ENCODE peak calls at places on chromosomes 12 and 14, in nine cellular contexts. K is GM12865; P is ovary; E is fibroblast of lung; D is A549; A is HCT116; H is WERI-Rb-1; U is CD8-positive, alpha-beta memory T cell; Z is heart left ventricle. S is an unnamed sample.

GRCh38 chr12:12543959-12544358 is 18.7 kb downstream of the DUSP16 start:
- DNase-seq in K (no peak), P (no peak), E (no peak), D (no peak), A (no peak), H (no peak), U (no peak), Z (no peak), S (no peak)

GRCh38 chr14:52055215-52055614 is 13.6 kb downstream of the NID2 start:
- DNase-seq in K (no peak), P (no peak), E (peak; percentile 64), D (no peak), A (no peak), H (no peak), U (no peak), Z (no peak), S (peak; percentile 39)

GRCh38 chr12:2049604-2050540 is 2.9 kb upstream of the CACNA1C start:
- DNase-seq in K (no peak), P (no peak), E (no peak), D (no peak), A (no peak), H (no peak), U (no peak), Z (no peak), S (peak; percentile 57)

GRCh38 chr12:107318804-107319535 is 225.6 kb upstream of the CRY1 start:
- DNase-seq in K (no peak), P (no peak), E (peak; percentile 47), D (no peak), A (no peak), H (peak; percentile 41), U (no peak), Z (peak; percentile 29), S (peak; percentile 41)

GRCh38 chr14:34548472-34548981 is 9.0 kb upstream of the EAPP start:
- DNase-seq in K (no peak), P (no peak), E (no peak), D (no peak), A (no peak), H (no peak), U (no peak), Z (no peak), S (no peak)

GRCh38 chr12:27982380-27982779 is 9.8 kb upstream of the PTHLH start:
- DNase-seq in K (no peak), P (no peak), E (no peak), D (no peak), A (no peak), H (no peak), U (no peak), Z (no peak), S (no peak)

GRCh38 chr12:89783321-89784060 is 74.9 kb upstream of the ATP2B1 start:
- DNase-seq in K (peak; percentile 12), P (peak; percentile 14), E (peak; percentile 76), D (no peak), A (no peak), H (peak; percentile 81), U (no peak), Z (peak; percentile 55), S (peak; percentile 78)

GRCh38 chr12:106446429-106447092 is 89.0 kb downstream of the POLR3B start:
- DNase-seq in K (no peak), P (no peak), E (no peak), D (no peak), A (no peak), H (no peak), U (no peak), Z (no peak), S (no peak)

GRCh38 chr12:5206401-5207175 is 162.9 kb downstream of the KCNA5 start:
- DNase-seq in K (no peak), P (no peak), E (no peak), D (no peak), A (no peak), H (no peak), U (no peak), Z (no peak), S (no peak)

GRCh38 chr12:6605425-6606330 is 1.5 kb downstream of the CHD4 start:
- DNase-seq in K (peak; percentile 40), P (no peak), E (no peak), D (peak; percentile 36), A (no peak), H (no peak), U (peak; percentile 60), Z (peak; percentile 39), S (peak; percentile 43)

GRCh38 chr12:6604254-6605029 is 2.7 kb downstream of the CHD4 start:
- DNase-seq in K (no peak), P (no peak), E (no peak), D (no peak), A (no peak), H (no peak), U (no peak), Z (no peak), S (peak; percentile 65)

GRCh38 chr12:6606331-6607131 is 648 bp downstream of the CHD4 start:
- DNase-seq in K (peak; percentile 53), P (peak; percentile 83), E (peak; percentile 34), D (peak; percentile 62), A (no peak), H (peak; percentile 55), U (peak; percentile 73), Z (peak; percentile 89), S (peak; percentile 34)

GRCh38 chr12:6603095-6603567 is 4.0 kb downstream of the CHD4 start:
- DNase-seq in K (no peak), P (no peak), E (peak; percentile 38), D (no peak), A (no peak), H (peak; percentile 90), U (peak; percentile 53), Z (peak; percentile 80), S (peak; percentile 42)

GRCh38 chr12:6602526-6602925 is 4.7 kb downstream of the CHD4 start:
- DNase-seq in K (no peak), P (no peak), E (no peak), D (no peak), A (no peak), H (no peak), U (no peak), Z (no peak), S (no peak)
- H3K4me3 ChIP-seq in K (no peak overlapping the region), P (no peak overlapping the region), E (no peak overlapping the region), D (no peak overlapping the region), A (no peak overlapping the region), H (no peak overlapping the region), U (peak overlapping the region; percentile 4), Z (no peak overlapping the region), S (no peak overlapping the region)

GRCh38 chr12:29797565-29798360 is 14.0 kb upstream of the TMTC1 start:
- DNase-seq in K (no peak), P (no peak), E (no peak), D (no peak), A (no peak), H (no peak), U (no peak), Z (no peak), S (no peak)

GRCh38 chr12:29794869-29795268 is 11.1 kb upstream of the TMTC1 start:
- DNase-seq in K (no peak), P (no peak), E (no peak), D (no peak), A (no peak), H (no peak), U (no peak), Z (no peak), S (no peak)

GRCh38 chr12:29795715-29796114 is 12.0 kb upstream of the TMTC1 start:
- DNase-seq in K (no peak), P (no peak), E (no peak), D (no peak), A (no peak), H (no peak), U (no peak), Z (no peak), S (peak; percentile 31)

GRCh38 chr12:29799591-29799990 is 15.8 kb upstream of the TMTC1 start:
- DNase-seq in K (no peak), P (no peak), E (no peak), D (no peak), A (no peak), H (no peak), U (no peak), Z (no peak), S (no peak)

DNA sequence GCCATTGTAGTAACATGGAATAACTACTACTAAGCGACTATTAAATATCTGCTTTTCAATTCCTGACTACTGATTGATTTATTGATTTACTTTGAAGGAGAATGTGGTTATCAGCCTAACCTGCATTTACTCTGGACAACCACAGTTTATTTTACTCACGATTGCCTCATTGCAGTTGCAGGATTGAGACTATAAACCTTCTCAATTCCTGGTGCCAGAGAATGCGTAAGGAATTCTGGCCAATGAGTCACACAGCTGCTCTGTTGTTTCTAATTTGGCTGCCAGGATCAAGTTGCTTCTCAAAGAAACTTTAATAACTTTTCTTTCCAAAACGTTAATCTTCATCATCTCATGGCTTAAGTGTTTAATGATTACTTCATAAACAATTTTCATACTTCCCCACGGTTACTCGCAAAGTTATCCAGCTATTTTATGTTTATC is 13.1 kb upstream of the TMTC1 start:
- DNase-seq in K (no peak), P (no peak), E (peak; percentile 97), D (no peak), A (peak; percentile 29), H (no peak), U (no peak), Z (no peak), S (peak; percentile 94)
- H3K4me3 ChIP-seq in K (no peak overlapping the region), P (no peak overlapping the region), E (no peak overlapping the region), D (no peak overlapping the region), A (no peak overlapping the region), H (no peak overlapping the region), U (no peak overlapping the region), Z (no peak overlapping the region), S (no peak overlapping the region)

DNA sequence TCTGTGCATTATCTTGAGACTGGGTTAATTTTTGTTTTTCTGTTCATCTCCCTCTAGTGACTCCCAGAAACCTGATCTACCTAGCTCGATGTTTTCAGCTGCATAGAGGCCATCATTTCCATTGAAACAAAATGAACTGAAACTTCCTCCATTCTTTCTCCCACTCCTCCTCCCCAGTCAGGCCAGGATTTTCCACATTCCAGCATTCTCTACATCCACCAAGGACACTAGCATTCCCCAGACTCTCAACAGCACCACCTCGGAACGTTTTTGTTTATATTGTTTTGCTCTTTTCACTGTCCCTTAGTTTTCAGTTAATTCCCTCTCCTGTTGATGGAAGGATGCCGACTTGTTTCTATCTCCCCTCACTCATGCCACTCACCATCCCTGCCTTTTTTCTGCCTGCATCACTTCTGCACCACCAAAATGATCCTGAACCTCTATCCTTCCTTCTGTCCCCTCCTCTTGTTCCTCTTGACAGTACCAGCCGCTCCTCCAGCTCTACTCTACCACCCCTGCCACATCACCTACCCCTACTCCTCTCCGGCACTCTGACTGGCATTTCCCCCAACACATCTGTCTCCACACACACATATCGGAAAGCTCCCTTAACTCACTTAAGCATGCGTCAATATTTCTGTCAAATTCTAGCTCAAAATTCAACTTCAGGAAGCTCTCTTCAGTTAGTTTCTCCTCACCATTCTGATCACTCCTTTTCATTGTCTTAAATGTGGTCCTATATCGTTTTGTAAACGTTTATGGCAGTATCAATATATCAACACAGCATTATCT is 13.2 kb downstream of the OR6S1 start:
- DNase-seq in K (no peak), P (no peak), E (no peak), D (no peak), A (no peak), H (no peak), U (no peak), Z (no peak), S (no peak)
- H3K4me3 ChIP-seq in K (no peak overlapping the region), P (no peak overlapping the region), E (no peak overlapping the region), D (no peak overlapping the region), A (no peak overlapping the region), H (no peak overlapping the region), U (no peak overlapping the region), Z (no peak overlapping the region), S (no peak overlapping the region)

DNA sequence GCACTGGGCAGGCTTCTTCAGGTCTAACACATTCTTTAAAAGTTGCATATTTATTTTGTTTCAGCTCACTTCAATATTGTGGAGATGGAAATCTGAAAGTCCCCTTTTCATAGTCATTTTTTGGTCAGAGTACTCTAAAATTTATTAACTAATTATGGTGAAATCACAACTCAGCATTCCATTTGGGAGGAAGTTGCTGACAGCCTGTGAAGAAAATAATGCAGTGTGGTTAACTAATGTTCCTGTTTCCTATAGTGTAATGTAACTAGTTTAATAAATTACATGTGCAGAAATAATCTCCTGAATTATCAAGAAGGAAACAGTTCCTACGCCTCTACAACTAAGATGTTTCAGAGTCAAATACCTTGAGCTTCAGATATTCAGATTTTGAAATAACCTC is 17.1 kb downstream of the LRFN5 start:
- DNase-seq in K (no peak), P (no peak), E (peak; percentile 4), D (no peak), A (no peak), H (no peak), U (no peak), Z (no peak), S (no peak)
- H3K4me3 ChIP-seq in K (no peak overlapping the region), P (no peak overlapping the region), E (no peak overlapping the region), D (no peak overlapping the region), A (no peak overlapping the region), H (no peak overlapping the region), U (no peak overlapping the region), Z (no peak overlapping the region), S (no peak overlapping the region)